ENCODE peak calls at places on chromosomes 6 and 20, in four cellular contexts. X is HepG2, H is K562, K is H1. G is an unnamed sample.

GRCh38 chr6:710601-711571 is 17.9 kb upstream of the EXOC2 start:
- DNase-seq in H (no peak), X (no peak), K (peak), G (peak)

GRCh38 chr6:27866370-27867050 is 45.7 kb downstream of the OR2B2 start:
- DNase-seq in H (no peak), K (peak), X (peak), G (no peak)

GRCh38 chr20:55159230-55159629 is 683.8 kb downstream of the DOK5 start:
- DNase-seq in K (no peak), H (no peak), X (no peak), G (no peak)

GRCh38 chr6:168164462-168165061 is 85.5 kb upstream of the FRMD1 start:
- DNase-seq in X (no peak), K (peak), H (no peak), G (no peak)

GRCh38 chr20:15799871-15800270 is 773.4 kb downstream of the KIF16B start:
- DNase-seq in H (no peak), K (no peak), X (no peak), G (no peak)

GRCh38 chr6:82711105-82711829 is 347.6 kb downstream of the TPBG start:
- DNase-seq in H (no peak), K (no peak), X (no peak), G (no peak)

GRCh38 chr6:119256978-119257462 is 92.5 kb downstream of the MAN1A1 start:
- DNase-seq in K (no peak), H (peak), X (no peak), G (no peak)

GRCh38 chr6:75262716-75263463 is 19.3 kb upstream of the COX7A2 start:
- DNase-seq in H (no peak), X (no peak), K (no peak), G (no peak)

GRCh38 chr20:16761305-16761829 is 13.2 kb downstream of the OTOR start:
- DNase-seq in H (peak), K (peak), X (peak), G (peak)

GRCh38 chr6:84575264-84575663 is 189.1 kb downstream of the TBX18 start:
- DNase-seq in X (no peak), H (no peak), K (no peak), G (no peak)

GRCh38 chr20:61161649-61162210 is 90.3 kb upstream of the CDH4 start:
- DNase-seq in H (no peak), K (no peak), X (no peak), G (no peak)

GRCh38 chr6:14147891-14148290 is 30.3 kb downstream of the CD83 start:
- DNase-seq in H (no peak), K (no peak), X (no peak), G (no peak)

GRCh38 chr20:14481863-14482262 is 144.5 kb upstream of the FLRT3 start:
- DNase-seq in X (no peak), H (no peak), K (no peak), G (no peak)

GRCh38 chr20:11117808-11118528 is 444.2 kb upstream of the JAG1 start:
- DNase-seq in X (no peak), K (no peak), H (no peak), G (no peak)

GRCh38 chr6:104566411-104566810 is 293.3 kb downstream of the HACE1 start:
- DNase-seq in X (no peak), K (no peak), H (no peak), G (no peak)

GRCh38 chr20:7113577-7114466 is 346.3 kb downstream of the BMP2 start:
- DNase-seq in K (peak), X (peak), H (no peak), G (peak)

GRCh38 chr20:22371843-22372242 is 212.5 kb downstream of the FOXA2 start:
- DNase-seq in X (no peak), K (no peak), H (no peak), G (no peak)

GRCh38 chr20:38501858-38502431 is 29.3 kb downstream of the RALGAPB start:
- DNase-seq in K (no peak), X (no peak), H (no peak), G (no peak)

DNA sequence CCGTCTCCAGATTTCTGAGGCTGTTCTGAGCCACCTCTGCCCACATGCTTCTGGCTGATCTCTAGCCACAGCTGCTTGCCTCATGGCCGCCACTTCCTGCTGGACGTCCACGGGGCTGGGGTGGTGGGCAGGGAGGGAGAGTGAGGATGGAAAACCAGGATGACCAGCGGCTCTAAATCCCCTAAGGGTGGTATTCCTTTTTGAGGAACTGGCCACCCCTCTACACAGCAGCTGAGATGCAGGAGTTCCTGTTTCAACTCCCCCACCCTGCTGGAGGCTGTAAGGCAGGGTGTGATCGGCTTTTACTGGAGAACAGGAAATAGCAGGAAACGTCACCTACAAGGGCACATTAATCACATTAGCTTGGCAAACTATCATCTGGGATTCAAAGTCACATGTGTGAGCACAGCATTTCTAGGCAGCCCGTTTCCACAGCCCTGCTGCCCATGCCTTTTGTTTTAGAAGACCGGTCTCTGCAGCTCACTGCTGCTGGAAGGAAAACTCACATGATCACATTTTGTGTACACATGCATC is 181.6 kb upstream of the ECI2 start:
- DNase-seq in K (no peak), H (no peak), X (no peak), G (no peak)
- TF ChIP-seq JUN in K (no peak), H (no peak), X (no peak), G (no peak)

GRCh38 chr6:151670116-151670515 is 137.4 kb upstream of the ESR1 start:
- DNase-seq in H (no peak), X (no peak), K (no peak), G (no peak)
- TF ChIP-seq ATF2 in H (no peak), X (no peak), K (no peak), G (no peak)

GRCh38 chr6:62891065-62891647 is 320.1 kb upstream of the FKBP1C start:
- DNase-seq in H (peak), X (peak), K (no peak), G (no peak)
- TF ChIP-seq JUN in H (no peak), X (no peak), K (no peak), G (no peak)

GRCh38 chr20:63554361-63555278 is 661 bp downstream of the FNDC11 start:
- DNase-seq in H (no peak), K (no peak), X (no peak), G (no peak)

GRCh38 chr20:63555661-63556381 is 1.9 kb downstream of the FNDC11 start:
- DNase-seq in X (no peak), K (no peak), H (no peak), G (no peak)

GRCh38 chr20:63552481-63553249 is 1.3 kb upstream of the FNDC11 start:
- DNase-seq in H (peak), K (no peak), X (no peak), G (no peak)

GRCh38 chr20:63553251-63553932 is 567 bp upstream of the FNDC11 start:
- DNase-seq in H (peak), K (peak), X (peak), G (peak)

GRCh38 chr20:63553933-63554290 is at the start of gene FNDC11:
- DNase-seq in H (peak), X (no peak), K (peak), G (peak)
- TF ChIP-seq ATF2 in H (no peak), X (no peak), K (no peak), G (no peak)

DNA sequence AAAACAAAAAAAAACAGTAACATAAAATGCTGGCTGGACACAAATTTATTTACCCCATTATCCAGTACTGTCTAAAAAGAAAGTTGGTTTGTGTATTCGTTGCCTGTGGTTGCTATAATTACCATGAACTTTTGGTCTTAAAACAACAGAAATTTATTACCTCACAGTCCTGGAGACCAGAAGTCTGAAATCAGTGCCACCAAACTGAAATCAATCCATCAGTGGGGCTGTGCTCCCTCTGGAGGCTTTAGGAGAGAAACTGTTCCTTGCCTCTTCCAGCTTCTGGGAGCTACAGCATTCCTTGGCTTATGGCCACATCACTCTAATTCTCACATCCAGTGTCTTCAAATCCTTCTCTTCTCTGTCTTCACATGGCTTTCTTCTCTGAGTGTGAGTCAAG is 79.4 kb downstream of the SNX5 start:
- DNase-seq in H (no peak), X (peak), K (no peak), G (no peak)
- TF ChIP-seq JUN in H (no peak), X (no peak), K (no peak), G (no peak)

G was measured in WTC11.